ENCODE peak calls at places on chromosomes 7 and 10, in seven cellular contexts. V is suprapubic skin, F is cerebellar cortex, Q is upper lobe of left lung, A is Daoy, N is anterior cingulate cortex, Z is cardiac fibroblast. Y is an unnamed sample.
A peak's percentile ranks its signal among the peaks of the same experiment; 100 is the strongest.

GRCh38 chr7:87083865-87084519 is 24.5 kb upstream of the ELAPOR2 start:
- DNase-seq in N (no peak), V (no peak), A (peak; percentile 26), Z (peak; percentile 16), Q (no peak), F (no peak), Y (no peak)

GRCh38 chr10:97519342-97519741 is 20.6 kb downstream of the UBTD1 start:
- DNase-seq in N (no peak), F (no peak), A (no peak), Z (peak; percentile 76), V (no peak), Q (no peak), Y (no peak)

GRCh38 chr7:51233375-51233774 is 83.2 kb downstream of the COBL start:
- DNase-seq in N (no peak), A (no peak), V (no peak), F (no peak), Z (no peak), Q (no peak), Y (no peak)

GRCh38 chr7:101567231-101567630 is 61.9 kb downstream of the MYL10 start:
- DNase-seq in V (peak; percentile 2), A (no peak), Q (peak; percentile 7), Z (no peak), F (no peak), N (no peak), Y (no peak)

GRCh38 chr10:35605191-35605590 is at the start of gene GJD4:
- DNase-seq in V (no peak), Q (no peak), F (no peak), N (no peak), A (no peak), Z (no peak), Y (no peak)

GRCh38 chr7:39911167-39911566 is 38.9 kb upstream of the CDK13 start:
- DNase-seq in N (no peak), Z (peak; percentile 13), Q (no peak), V (no peak), F (no peak), A (no peak), Y (no peak)

GRCh38 chr7:43753401-43753800 is 5.1 kb upstream of the BLVRA start:
- DNase-seq in Z (no peak), A (no peak), V (no peak), F (no peak), N (no peak), Q (no peak), Y (no peak)

GRCh38 chr10:78964952-78965633 is 103.7 kb upstream of the ZMIZ1 start:
- DNase-seq in F (peak; percentile 49), Q (peak; percentile 40), N (peak; percentile 30), Z (peak; percentile 19), A (peak; percentile 87), V (no peak), Y (peak; percentile 70)

GRCh38 chr10:121033371-121033770 is 182.2 kb downstream of the WDR11 start:
- DNase-seq in F (no peak), A (no peak), Z (no peak), Q (no peak), N (no peak), V (no peak), Y (no peak)

GRCh38 chr10:35739998-35740397 is 97.9 kb upstream of the FZD8 start:
- DNase-seq in V (no peak), Z (peak; percentile 73), Q (no peak), A (peak; percentile 9), F (no peak), N (no peak), Y (peak; percentile 36)

GRCh38 chr10:88158506-88159123 is 295.2 kb downstream of the PTEN start:
- DNase-seq in N (no peak), A (no peak), Q (no peak), Z (no peak), V (no peak), F (no peak), Y (no peak)

GRCh38 chr10:97570789-97571536 is 1.6 kb upstream of the ANKRD2 start:
- DNase-seq in V (no peak), F (peak; percentile 93), N (no peak), A (no peak), Q (no peak), Z (no peak), Y (no peak)

GRCh38 chr10:31145986-31146385 is 114.3 kb upstream of the ZNF438 start:
- DNase-seq in Q (no peak), A (no peak), F (no peak), V (no peak), N (no peak), Z (no peak), Y (no peak)

GRCh38 chr10:132462463-132463332 is 65.7 kb downstream of the PWWP2B start:
- DNase-seq in F (no peak), N (no peak), A (no peak), V (peak; percentile 58), Z (no peak), Q (no peak), Y (no peak)

GRCh38 chr10:36126076-36126475 is 484.0 kb upstream of the FZD8 start:
- DNase-seq in F (no peak), V (no peak), Z (no peak), A (no peak), Q (no peak), N (no peak), Y (no peak)

GRCh38 chr10:101322266-101323151 is 31.5 kb upstream of the BTRC start:
- DNase-seq in V (no peak), N (no peak), A (no peak), F (no peak), Q (no peak), Z (no peak), Y (no peak)

GRCh38 chr10:84197643-84198042 is 3.3 kb downstream of the CDHR1 start:
- DNase-seq in A (no peak), Z (no peak), N (no peak), V (no peak), F (no peak), Q (no peak), Y (no peak)